ENCODE peak calls at places on chromosomes 13 and 19, in eight cellular contexts. A is heart left ventricle, S is iPS-NIHi11, F is hypothalamus, M is tibial artery, L is BE2C, K is NCI-H2107, D is tibial nerve. N is an unnamed sample.

GRCh38 chr13:23107665-23108064 is 73.1 kb upstream of the SGCG start:
- DNase-seq in A (no peak), S (no peak), F (no peak), M (no peak), L (no peak), K (no peak), D (no peak), N (no peak)

GRCh38 chr13:34076943-34077703 is 259.2 kb downstream of the RFC3 start:
- DNase-seq in A (no peak), S (peak), F (no peak), M (no peak), L (no peak), K (no peak), D (no peak), N (no peak)

GRCh38 chr13:99859178-99860177 is 112.1 kb downstream of the ZIC5 start:
- DNase-seq in A (no peak), S (no peak), F (no peak), M (no peak), L (no peak), K (no peak), D (no peak), N (no peak)

GRCh38 chr13:29538625-29538976 is 56.9 kb downstream of the SLC7A1 start:
- DNase-seq in A (no peak), S (no peak), F (no peak), M (no peak), L (no peak), K (no peak), D (no peak), N (no peak)

GRCh38 chr13:24083722-24084421 is 76.6 kb upstream of the SPATA13 start:
- DNase-seq in A (no peak), S (no peak), F (no peak), M (no peak), L (no peak), K (no peak), D (no peak), N (no peak)

GRCh38 chr13:84821261-84821660 is 939.0 kb upstream of the SLITRK1 start:
- DNase-seq in A (no peak), S (no peak), F (no peak), M (no peak), L (peak), K (peak), D (no peak), N (no peak)

GRCh38 chr19:5369962-5370367 is 29.4 kb upstream of the PTPRS start:
- DNase-seq in A (no peak), S (peak), F (no peak), M (no peak), L (peak), K (no peak), D (no peak), N (no peak)

GRCh38 chr13:113835461-113836274 is 28.2 kb downstream of the GAS6 start:
- DNase-seq in A (peak), S (no peak), F (no peak), M (no peak), L (no peak), K (peak), D (no peak), N (no peak)

GRCh38 chr13:103039183-103039582 is 27.0 kb downstream of the SLC10A2 start:
- DNase-seq in A (no peak), S (peak), F (no peak), M (no peak), L (no peak), K (no peak), D (no peak), N (no peak)

GRCh38 chr19:6087074-6087506 is 23.2 kb downstream of the RFX2 start:
- DNase-seq in A (no peak), S (no peak), F (no peak), M (no peak), L (peak), K (no peak), D (no peak), N (no peak)

GRCh38 chr19:13865243-13865577 is 11.7 kb upstream of the NANOS3 start:
- DNase-seq in A (no peak), S (no peak), F (no peak), M (no peak), L (no peak), K (no peak), D (no peak), N (no peak)

GRCh38 chr19:16618248-16618647 is 9.8 kb downstream of the MED26 start:
- DNase-seq in A (no peak), S (no peak), F (no peak), M (no peak), L (no peak), K (no peak), D (no peak), N (no peak)

GRCh38 chr19:35559281-35559659 is 4.2 kb downstream of the ATP4A start:
- DNase-seq in A (no peak), S (no peak), F (no peak), M (no peak), L (no peak), K (no peak), D (no peak), N (no peak)

GRCh38 chr19:3778899-3779723 is 7.1 kb downstream of the MATK start:
- DNase-seq in A (no peak), S (peak), F (no peak), M (no peak), L (no peak), K (no peak), D (no peak), N (no peak)

GRCh38 chr19:41175825-41176734 is 16.9 kb upstream of the CYP2S1 start:
- DNase-seq in A (no peak), S (peak), F (peak), M (peak), L (no peak), K (no peak), D (peak), N (peak)

GRCh38 chr13:78881746-78882145 is 222.8 kb upstream of the OBI1 start:
- DNase-seq in A (no peak), S (no peak), F (no peak), M (no peak), L (peak), K (peak), D (no peak), N (no peak)

GRCh38 chr13:42420304-42420703 is 148.4 kb downstream of the AKAP11 start:
- DNase-seq in A (no peak), S (no peak), F (no peak), M (no peak), L (no peak), K (no peak), D (no peak), N (peak)

GRCh38 chr19:35084078-35084762 is 31.4 kb upstream of the FXYD3 start:
- DNase-seq in A (no peak), S (peak), F (no peak), M (no peak), L (no peak), K (no peak), D (no peak), N (no peak)

GRCh38 chr13:54574791-54575190 is 1546.2 kb downstream of the OLFM4 start:
- DNase-seq in A (no peak), S (no peak), F (no peak), M (no peak), L (no peak), K (no peak), D (no peak), N (no peak)

N was measured in head of caudate nucleus.